ENCODE peak calls at places on chromosomes 1 and 21, in eight cellular contexts. One of them, this sample, is unnamed.

GRCh38 chr1:196403803-196404690 is 204.2 kb downstream of the KCNT2 start:
- DNase-seq in HuH-7.5: no peak
- DNase-seq in left ventricle myocardium inferior: no peak
- DNase-seq in iPS-NIHi11: no peak
- DNase-seq in GM20000: no peak
- DNase-seq in HS-27A: peak; percentile 83
- DNase-seq in activated CD8-positive, alpha-beta memory T cell treated with anti-CD3 and anti-CD28 coated beads, Interleukin-2, amount 10 ng/mL, durations not matched to agents 7 days and 5 days: no peak
- DNase-seq in CD8-positive, alpha-beta memory T cell: no peak
- DNase-seq in this sample: no peak

GRCh38 chr1:59296358-59297256 is at the start of gene FGGY:
- DNase-seq in HuH-7.5: peak; percentile 93
- DNase-seq in left ventricle myocardium inferior: peak; percentile 98
- DNase-seq in iPS-NIHi11: peak; percentile 99
- DNase-seq in GM20000: peak; percentile 94
- DNase-seq in HS-27A: peak; percentile 98
- DNase-seq in activated CD8-positive, alpha-beta memory T cell treated with anti-CD3 and anti-CD28 coated beads, Interleukin-2, amount 10 ng/mL, durations not matched to agents 7 days and 5 days: peak; percentile 95
- DNase-seq in CD8-positive, alpha-beta memory T cell: peak; percentile 78
- DNase-seq in this sample: peak; percentile 93

GRCh38 chr1:94865369-94865768 is 45.2 kb downstream of the SLC44A3 start:
- DNase-seq in HuH-7.5: no peak
- DNase-seq in left ventricle myocardium inferior: no peak
- DNase-seq in iPS-NIHi11: no peak
- DNase-seq in GM20000: no peak
- DNase-seq in HS-27A: no peak
- DNase-seq in activated CD8-positive, alpha-beta memory T cell treated with anti-CD3 and anti-CD28 coated beads, Interleukin-2, amount 10 ng/mL, durations not matched to agents 7 days and 5 days: no peak
- DNase-seq in CD8-positive, alpha-beta memory T cell: no peak
- DNase-seq in this sample: peak; percentile 63

GRCh38 chr1:38624341-38625039 is 235.1 kb downstream of the RRAGC start:
- DNase-seq in HuH-7.5: no peak
- DNase-seq in left ventricle myocardium inferior: peak; percentile 35
- DNase-seq in iPS-NIHi11: no peak
- DNase-seq in GM20000: no peak
- DNase-seq in HS-27A: no peak
- DNase-seq in activated CD8-positive, alpha-beta memory T cell treated with anti-CD3 and anti-CD28 coated beads, Interleukin-2, amount 10 ng/mL, durations not matched to agents 7 days and 5 days: no peak
- DNase-seq in CD8-positive, alpha-beta memory T cell: no peak
- DNase-seq in this sample: no peak

GRCh38 chr1:185170291-185170848 is 13.4 kb downstream of the SWT1 start:
- DNase-seq in HuH-7.5: peak; percentile 34
- DNase-seq in left ventricle myocardium inferior: no peak
- DNase-seq in iPS-NIHi11: peak; percentile 65
- DNase-seq in GM20000: peak; percentile 66
- DNase-seq in HS-27A: no peak
- DNase-seq in activated CD8-positive, alpha-beta memory T cell treated with anti-CD3 and anti-CD28 coated beads, Interleukin-2, amount 10 ng/mL, durations not matched to agents 7 days and 5 days: peak; percentile 68
- DNase-seq in CD8-positive, alpha-beta memory T cell: no peak
- DNase-seq in this sample: peak; percentile 70

GRCh38 chr1:226662704-226663326 is 76.3 kb downstream of the ITPKB start:
- DNase-seq in HuH-7.5: no peak
- DNase-seq in left ventricle myocardium inferior: peak; percentile 48
- DNase-seq in iPS-NIHi11: peak; percentile 33
- DNase-seq in GM20000: peak; percentile 85
- DNase-seq in HS-27A: peak; percentile 86
- DNase-seq in activated CD8-positive, alpha-beta memory T cell treated with anti-CD3 and anti-CD28 coated beads, Interleukin-2, amount 10 ng/mL, durations not matched to agents 7 days and 5 days: peak; percentile 96
- DNase-seq in CD8-positive, alpha-beta memory T cell: peak; percentile 80
- DNase-seq in this sample: no peak

GRCh38 chr1:235714205-235714897 is 64.8 kb upstream of the GNG4 start:
- DNase-seq in HuH-7.5: no peak
- DNase-seq in left ventricle myocardium inferior: no peak
- DNase-seq in iPS-NIHi11: no peak
- DNase-seq in GM20000: no peak
- DNase-seq in HS-27A: no peak
- DNase-seq in activated CD8-positive, alpha-beta memory T cell treated with anti-CD3 and anti-CD28 coated beads, Interleukin-2, amount 10 ng/mL, durations not matched to agents 7 days and 5 days: no peak
- DNase-seq in CD8-positive, alpha-beta memory T cell: no peak
- DNase-seq in this sample: no peak

GRCh38 chr21:35207322-35207721 is 158.2 kb upstream of the RUNX1 start:
- DNase-seq in HuH-7.5: no peak
- DNase-seq in left ventricle myocardium inferior: no peak
- DNase-seq in iPS-NIHi11: no peak
- DNase-seq in GM20000: no peak
- DNase-seq in HS-27A: no peak
- DNase-seq in activated CD8-positive, alpha-beta memory T cell treated with anti-CD3 and anti-CD28 coated beads, Interleukin-2, amount 10 ng/mL, durations not matched to agents 7 days and 5 days: no peak
- DNase-seq in CD8-positive, alpha-beta memory T cell: no peak
- DNase-seq in this sample: no peak

GRCh38 chr1:5750186-5751170 is 241.7 kb downstream of the NPHP4 start:
- DNase-seq in HuH-7.5: no peak
- DNase-seq in left ventricle myocardium inferior: no peak
- DNase-seq in iPS-NIHi11: no peak
- DNase-seq in GM20000: no peak
- DNase-seq in HS-27A: no peak
- DNase-seq in activated CD8-positive, alpha-beta memory T cell treated with anti-CD3 and anti-CD28 coated beads, Interleukin-2, amount 10 ng/mL, durations not matched to agents 7 days and 5 days: no peak
- DNase-seq in CD8-positive, alpha-beta memory T cell: no peak
- DNase-seq in this sample: no peak

GRCh38 chr1:67489643-67490042 is 59.4 kb upstream of the SERBP1 start:
- DNase-seq in HuH-7.5: peak; percentile 17
- DNase-seq in left ventricle myocardium inferior: no peak
- DNase-seq in iPS-NIHi11: peak; percentile 65
- DNase-seq in GM20000: peak; percentile 54
- DNase-seq in HS-27A: no peak
- DNase-seq in activated CD8-positive, alpha-beta memory T cell treated with anti-CD3 and anti-CD28 coated beads, Interleukin-2, amount 10 ng/mL, durations not matched to agents 7 days and 5 days: no peak
- DNase-seq in CD8-positive, alpha-beta memory T cell: no peak
- DNase-seq in this sample: no peak

This sample was measured in HAP-1.